ENCODE peak calls at places on chromosomes 5 and 9, in seven cellular contexts. I is NCI-H1092 treated with DMSO at 0.1 percent for 48 hours; T is stimulated activated CD8-positive, alpha-beta memory T cell treated with anti-CD3 and anti-CD28 coated beads, Interleukin-4, amount 100 ng/mL, for 4 hours; R is activated CD4-positive, alpha-beta T cell treated with anti-CD3 and anti-CD28 coated beads, Interleukin-2, amount 10 ng/mL, durations not matched to agents 7 days and 5 days; D is left ventricle myocardium superior; Y is GM12865; K is GM04503. B is an unnamed sample.
A peak's percentile ranks its signal among the peaks of the same experiment; 100 is the strongest.

GRCh38 chr5:165119175-165119574 is 1613.8 kb downstream of the MAT2B start:
- DNase-seq in I (no peak), T (no peak), R (no peak), D (no peak), Y (no peak), K (no peak), B (no peak)

GRCh38 chr9:109561137-109561536 is 63.0 kb upstream of the PTPN3 start:
- DNase-seq in I (no peak), T (no peak), R (no peak), D (no peak), Y (no peak), K (no peak), B (no peak)

GRCh38 chr5:142324377-142324870 is 397 bp downstream of the SPRY4 start:
- DNase-seq in I (no peak), T (peak; percentile 6), R (no peak), D (no peak), Y (no peak), K (no peak), B (no peak)

GRCh38 chr9:124658165-124659017 is 112.7 kb downstream of the NR6A1 start:
- DNase-seq in I (peak; percentile 92), T (peak; percentile 7), R (peak; percentile 18), D (peak; percentile 58), Y (peak; percentile 92), K (peak; percentile 81), B (peak; percentile 85)

GRCh38 chr9:132937463-132937901 is 6.9 kb downstream of the TSC1 start:
- DNase-seq in I (no peak), T (no peak), R (no peak), D (no peak), Y (no peak), K (no peak), B (no peak)

GRCh38 chr5:65812648-65813047 is 90.6 kb downstream of the NLN start:
- DNase-seq in I (no peak), T (no peak), R (peak; percentile 43), D (no peak), Y (peak; percentile 6), K (no peak), B (no peak)

GRCh38 chr5:112004867-112005532 is 248.0 kb upstream of the NREP start:
- DNase-seq in I (no peak), T (no peak), R (no peak), D (no peak), Y (peak; percentile 69), K (peak; percentile 73), B (no peak)

GRCh38 chr9:80885894-80886293 is 803.5 kb downstream of the TLE1 start:
- DNase-seq in I (peak; percentile 41), T (no peak), R (no peak), D (peak; percentile 29), Y (no peak), K (no peak), B (no peak)

GRCh38 chr9:104923740-104924139 is 4.2 kb downstream of the ABCA1 start:
- DNase-seq in I (no peak), T (no peak), R (no peak), D (no peak), Y (peak; percentile 44), K (no peak), B (no peak)

GRCh38 chr9:106869028-106869427 is 6.1 kb downstream of the ZNF462 start:
- DNase-seq in I (no peak), T (no peak), R (no peak), D (no peak), Y (no peak), K (no peak), B (no peak)

GRCh38 chr9:77544491-77545000 is 103.6 kb downstream of the GNA14 start:
- DNase-seq in I (no peak), T (no peak), R (no peak), D (no peak), Y (no peak), K (no peak), B (no peak)

GRCh38 chr9:34465468-34465867 is 6.9 kb downstream of the DNAI1 start:
- DNase-seq in I (no peak), T (no peak), R (no peak), D (no peak), Y (no peak), K (no peak), B (no peak)

GRCh38 chr5:141814064-141814982 is 63.9 kb downstream of the PCDH1 start:
- DNase-seq in I (peak; percentile 18), T (no peak), R (peak; percentile 26), D (peak; percentile 74), Y (peak; percentile 35), K (no peak), B (peak; percentile 86)

GRCh38 chr9:98226968-98227367 is 28.5 kb downstream of the TBC1D2 start:
- DNase-seq in I (no peak), T (no peak), R (no peak), D (no peak), Y (no peak), K (no peak), B (no peak)